ENCODE peak calls at places on chromosomes 11 and 22, in ten cellular contexts. P is HFF-Myc; Q is CD4-positive, alpha-beta T cell; H is fibroblast of lung; I is HCT116; T is A549; W is pancreas; R is adrenal gland; S is right atrium auricular region; L is heart left ventricle. M is an unnamed sample.

GRCh38 chr11:43555811-43556210 is 124.7 kb upstream of the HSD17B12 start:
- DNase-seq in P (no peak), Q (no peak), H (peak; percentile 19), I (no peak), T (no peak), W (no peak), R (peak; percentile 63), S (no peak), L (no peak), M (peak; percentile 41)

GRCh38 chr11:1854949-1855885 is 2.3 kb downstream of the LSP1 start:
- DNase-seq in P (no peak), Q (no peak), H (no peak), I (no peak), T (no peak), W (no peak), R (no peak), S (no peak), L (no peak), M (no peak)

GRCh38 chr11:78428773-78429172 is 11.2 kb upstream of the GAB2 start:
- DNase-seq in P (no peak), Q (no peak), H (no peak), I (no peak), T (no peak), W (no peak), R (no peak), S (no peak), L (no peak), M (no peak)

GRCh38 chr11:37142591-37142990 is 544.6 kb upstream of the RAG2 start:
- DNase-seq in P (no peak), Q (no peak), H (no peak), I (no peak), T (no peak), W (no peak), R (no peak), S (no peak), L (no peak), M (no peak)

GRCh38 chr11:62980133-62980760 is 4.5 kb downstream of the SLC22A6 start:
- DNase-seq in P (no peak), Q (no peak), H (no peak), I (no peak), T (no peak), W (no peak), R (no peak), S (no peak), L (no peak), M (peak; percentile 9)

GRCh38 chr11:10314199-10315072 is 9.6 kb downstream of the ADM start:
- DNase-seq in P (no peak), Q (no peak), H (peak; percentile 69), I (no peak), T (peak; percentile 87), W (no peak), R (peak; percentile 61), S (no peak), L (no peak), M (peak; percentile 54)

GRCh38 chr11:115170133-115170815 is 333.9 kb downstream of the CADM1 start:
- DNase-seq in P (no peak), Q (no peak), H (no peak), I (no peak), T (peak; percentile 12), W (no peak), R (peak; percentile 65), S (no peak), L (no peak), M (peak; percentile 10)

GRCh38 chr11:77884186-77884828 is 63.4 kb downstream of the AAMDC start:
- DNase-seq in P (no peak), Q (no peak), H (peak; percentile 92), I (no peak), T (no peak), W (no peak), R (no peak), S (no peak), L (no peak), M (peak; percentile 63)

GRCh38 chr11:130781906-130782305 is 134.4 kb downstream of the SNX19 start:
- DNase-seq in P (no peak), Q (no peak), H (peak; percentile 83), I (no peak), T (peak; percentile 21), W (no peak), R (no peak), S (peak; percentile 73), L (no peak), M (peak; percentile 70)

GRCh38 chr11:64476866-64477265 is 114.2 kb upstream of the SLC22A12 start:
- DNase-seq in P (no peak), Q (no peak), H (no peak), I (no peak), T (no peak), W (no peak), R (no peak), S (no peak), L (no peak), M (no peak)

GRCh38 chr22:32200752-32201151 is 4.1 kb downstream of the RFPL2 start:
- DNase-seq in P (no peak), Q (no peak), H (no peak), I (no peak), T (no peak), W (no peak), R (no peak), S (no peak), L (no peak), M (no peak)

DNA sequence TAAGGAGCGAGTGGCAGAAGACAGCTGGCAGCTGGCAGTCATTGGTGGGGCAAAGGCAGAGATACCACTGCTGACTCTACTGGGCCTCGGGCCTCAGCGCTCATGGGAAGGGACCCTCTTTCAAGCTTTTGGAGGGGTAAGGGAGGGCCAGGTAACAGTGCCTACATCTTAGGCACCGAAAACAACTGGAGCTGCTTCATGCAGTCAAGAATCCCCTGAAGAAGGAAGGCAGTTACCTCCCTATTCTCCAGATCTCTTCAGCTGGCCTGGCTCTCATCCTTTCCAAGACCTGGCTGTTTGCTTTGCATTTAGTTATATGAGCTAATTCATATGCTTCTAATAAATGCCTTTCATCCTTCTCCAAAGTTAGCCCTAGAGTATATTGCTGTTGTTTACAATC is 15.8 kb upstream of the ZNF74 start:
- DNase-seq in P (no peak), Q (no peak), H (no peak), I (no peak), T (no peak), W (no peak), R (no peak), S (no peak), L (no peak), M (no peak)
- TF ChIP-seq CTCF in P (no peak), Q (no peak), H (no peak), I (no peak), T (no peak), W (no peak), R (no peak), S (no peak), L (no peak), M (no peak)

GRCh38 chr11:113462830-113463229 is 12.4 kb downstream of the DRD2 start:
- DNase-seq in P (no peak), Q (no peak), H (no peak), I (no peak), T (no peak), W (no peak), R (no peak), S (no peak), L (no peak), M (no peak)

GRCh38 chr11:113468666-113469345 is 6.4 kb downstream of the DRD2 start:
- DNase-seq in P (no peak), Q (no peak), H (peak; percentile 36), I (no peak), T (no peak), W (no peak), R (no peak), S (no peak), L (no peak), M (no peak)

GRCh38 chr11:113464416-113464815 is 10.8 kb downstream of the DRD2 start:
- DNase-seq in P (no peak), Q (no peak), H (no peak), I (no peak), T (no peak), W (no peak), R (no peak), S (no peak), L (no peak), M (no peak)

GRCh38 chr11:113470233-113470632 is 5.0 kb downstream of the DRD2 start:
- DNase-seq in P (no peak), Q (no peak), H (no peak), I (no peak), T (no peak), W (no peak), R (no peak), S (no peak), L (no peak), M (no peak)

GRCh38 chr11:113465786-113466185 is 9.4 kb downstream of the DRD2 start:
- DNase-seq in P (no peak), Q (no peak), H (no peak), I (no peak), T (no peak), W (no peak), R (no peak), S (no peak), L (no peak), M (no peak)
- TF ChIP-seq CTCF in P (no peak), Q (no peak), H (no peak), I (no peak), T (no peak), W (no peak), R (no peak), S (no peak), L (no peak), M (no peak)

GRCh38 chr11:68831124-68831523 is 10.6 kb downstream of the CPT1A start:
- DNase-seq in P (no peak), Q (no peak), H (no peak), I (no peak), T (no peak), W (peak; percentile 58), R (no peak), S (no peak), L (no peak), M (no peak)

GRCh38 chr11:68828957-68829356 is 12.8 kb downstream of the CPT1A start:
- DNase-seq in P (no peak), Q (no peak), H (no peak), I (no peak), T (no peak), W (no peak), R (no peak), S (no peak), L (no peak), M (no peak)

GRCh38 chr11:68835328-68835727 is 6.4 kb downstream of the CPT1A start:
- DNase-seq in P (no peak), Q (no peak), H (no peak), I (no peak), T (no peak), W (no peak), R (no peak), S (no peak), L (no peak), M (no peak)

GRCh38 chr11:68835749-68836148 is 6.0 kb downstream of the CPT1A start:
- DNase-seq in P (no peak), Q (no peak), H (no peak), I (no peak), T (no peak), W (no peak), R (no peak), S (no peak), L (no peak), M (no peak)

GRCh38 chr11:68832476-68833176 is 9.1 kb downstream of the CPT1A start:
- DNase-seq in P (no peak), Q (no peak), H (no peak), I (no peak), T (no peak), W (peak; percentile 44), R (peak; percentile 81), S (no peak), L (no peak), M (no peak)
- TF ChIP-seq CTCF in P (no peak), Q (no peak), H (no peak), I (no peak), T (no peak), W (no peak), R (no peak), S (no peak), L (no peak), M (no peak)

GRCh38 chr11:116366451-116366850 is 406.3 kb downstream of the BUD13 start:
- DNase-seq in P (no peak), Q (no peak), H (no peak), I (no peak), T (no peak), W (no peak), R (no peak), S (no peak), L (no peak), M (no peak)
- TF ChIP-seq CTCF in P (no peak), Q (no peak), H (no peak), I (no peak), T (no peak), W (no peak), R (no peak), S (no peak), L (no peak), M (no peak)

M was measured in fibroblast of the aortic adventitia.